ENCODE peak calls at places on chromosomes 1 and 21, in ten cellular contexts. K is HCT116; M is heart left ventricle; L is upper lobe of left lung; P is heart right ventricle; N is CD4-positive, CD25-positive, alpha-beta regulatory T cell; A is K562; F is A549; J is psoas muscle; S is right lobe of liver. Z is an unnamed sample. For H3K4me1, the result is how much of the 10 kb centered on the place peaks cover.

GRCh38 chr21:43712268-43712942 is 6.5 kb upstream of the PDXK start:
- ATAC-seq in S (peak), N (no peak), P (no peak), K (peak), M (peak), J (peak), A (peak), L (peak), F (peak), Z (no peak)

GRCh38 chr1:58803858-58804257 is 20.0 kb upstream of the JUN start:
- ATAC-seq in S (no peak), J (no peak), F (no peak), N (no peak), M (no peak), K (no peak), L (no peak), P (no peak), A (no peak), Z (no peak)

GRCh38 chr1:199851453-199851852 is 176.1 kb upstream of the NR5A2 start:
- ATAC-seq in M (no peak), K (no peak), A (no peak), S (peak), N (no peak), J (no peak), P (no peak), L (no peak), F (no peak), Z (no peak)

GRCh38 chr1:232968965-232969364 is 18.6 kb downstream of the NTPCR start:
- ATAC-seq in N (no peak), P (peak), F (no peak), K (no peak), M (peak), J (peak), L (peak), S (peak), A (no peak), Z (peak)

GRCh38 chr1:235397733-235398132 is 30.5 kb downstream of the TBCE start:
- ATAC-seq in M (no peak), S (no peak), J (no peak), A (no peak), K (no peak), F (peak), P (no peak), L (no peak), N (no peak), Z (no peak)

GRCh38 chr1:193417420-193417819 is 231.0 kb upstream of the B3GALT2 start:
- ATAC-seq in S (no peak), L (no peak), N (peak), K (no peak), M (no peak), A (no peak), P (no peak), J (no peak), F (no peak), Z (no peak)

GRCh38 chr1:227424948-227425347 is 106.7 kb upstream of the CDC42BPA start:
- ATAC-seq in K (no peak), N (no peak), A (no peak), L (no peak), S (no peak), F (no peak), M (peak), P (no peak), J (no peak), Z (no peak)

GRCh38 chr21:44524412-44525371 is 15.3 kb downstream of the KRTAP10-1 start:
- ATAC-seq in M (no peak), K (no peak), A (no peak), F (no peak), J (no peak), N (no peak), P (no peak), S (no peak), L (no peak), Z (no peak)

GRCh38 chr21:33067457-33067856 is 2.5 kb upstream of the OLIG1 start:
- ATAC-seq in S (no peak), A (no peak), M (no peak), F (no peak), K (no peak), N (no peak), J (no peak), L (no peak), P (no peak), Z (no peak)

GRCh38 chr1:198467907-198468306 is 72.6 kb downstream of the ATP6V1G3 start:
- ATAC-seq in L (no peak), A (no peak), J (no peak), N (no peak), K (no peak), M (no peak), P (no peak), S (no peak), F (no peak), Z (no peak)

GRCh38 chr1:89672489-89673183 is 39.7 kb downstream of the LRRC8C start:
- ATAC-seq in K (no peak), A (no peak), J (no peak), N (no peak), F (peak), S (peak), M (no peak), L (no peak), P (no peak), Z (no peak)

GRCh38 chr1:115277276-115277675 is 60.8 kb downstream of the NGF start:
- ATAC-seq in J (no peak), N (no peak), P (no peak), K (no peak), S (no peak), F (no peak), A (no peak), L (no peak), M (peak), Z (no peak)

GRCh38 chr1:6619045-6619444 is 5.5 kb downstream of the PHF13 start:
- ATAC-seq in P (no peak), F (no peak), M (no peak), S (no peak), N (no peak), J (no peak), L (no peak), K (no peak), A (no peak), Z (no peak)

GRCh38 chr1:245901037-245901436 is 606.0 kb downstream of the SMYD3 start:
- ATAC-seq in J (no peak), K (no peak), M (no peak), A (no peak), P (no peak), L (no peak), F (no peak), S (no peak), N (no peak), Z (no peak)

GRCh38 chr1:202293620-202294019 is 48.1 kb downstream of the UBE2T start:
- ATAC-seq in J (no peak), P (no peak), M (no peak), K (no peak), N (no peak), A (no peak), L (no peak), F (no peak), S (no peak), Z (no peak)

GRCh38 chr1:210697185-210697584 is 368.5 kb downstream of the HHAT start:
- ATAC-seq in N (no peak), P (no peak), K (no peak), J (no peak), M (no peak), A (no peak), S (no peak), L (no peak), F (no peak), Z (no peak)

GRCh38 chr21:45041351-45041805 is 33.0 kb upstream of the ADARB1 start:
- ATAC-seq in N (no peak), S (peak), J (peak), A (peak), F (no peak), L (peak), M (peak), K (no peak), P (peak), Z (peak)

GRCh38 chr1:3349161-3349967 is 105.1 kb upstream of the ARHGEF16 start:
- ATAC-seq in J (no peak), F (peak), P (peak), S (no peak), M (peak), K (peak), N (no peak), A (peak), L (no peak), Z (no peak)

GRCh38 chr1:109884242-109884891 is 26.3 kb upstream of the CSF1 start:
- ATAC-seq in N (no peak), J (peak), S (no peak), A (no peak), F (no peak), M (no peak), P (peak), K (no peak), L (no peak), Z (no peak)

GRCh38 chr1:145987926-145988325 is 8.5 kb downstream of the TXNIP start:
- ATAC-seq in N (no peak), A (no peak), K (no peak), P (no peak), F (no peak), S (no peak), M (no peak), J (no peak), L (no peak), Z (no peak)
- H3K4me1 ChIP-seq in N (half or more), A (under half), K (under half), P (half or more), F (under half), S (under half), M (under half), J (under half), L (half or more), Z (under half)

GRCh38 chr1:93079685-93080141 is 630 bp downstream of the MTF2 start:
- ATAC-seq in A (peak), M (peak), K (peak), S (peak), F (peak), N (no peak), L (peak), P (peak), J (peak), Z (no peak)

GRCh38 chr1:93076268-93076667 is 2.8 kb upstream of the MTF2 start:
- ATAC-seq in P (no peak), N (no peak), M (no peak), F (no peak), L (no peak), S (no peak), J (no peak), A (no peak), K (no peak), Z (no peak)

GRCh38 chr1:93081716-93082115 is 2.6 kb downstream of the MTF2 start:
- ATAC-seq in S (no peak), F (no peak), P (no peak), K (no peak), M (no peak), J (no peak), A (no peak), N (no peak), L (no peak), Z (no peak)

GRCh38 chr1:93080424-93080823 is 1.3 kb downstream of the MTF2 start:
- ATAC-seq in J (peak), N (peak), L (peak), F (peak), K (peak), M (no peak), A (peak), S (peak), P (peak), Z (no peak)

DNA sequence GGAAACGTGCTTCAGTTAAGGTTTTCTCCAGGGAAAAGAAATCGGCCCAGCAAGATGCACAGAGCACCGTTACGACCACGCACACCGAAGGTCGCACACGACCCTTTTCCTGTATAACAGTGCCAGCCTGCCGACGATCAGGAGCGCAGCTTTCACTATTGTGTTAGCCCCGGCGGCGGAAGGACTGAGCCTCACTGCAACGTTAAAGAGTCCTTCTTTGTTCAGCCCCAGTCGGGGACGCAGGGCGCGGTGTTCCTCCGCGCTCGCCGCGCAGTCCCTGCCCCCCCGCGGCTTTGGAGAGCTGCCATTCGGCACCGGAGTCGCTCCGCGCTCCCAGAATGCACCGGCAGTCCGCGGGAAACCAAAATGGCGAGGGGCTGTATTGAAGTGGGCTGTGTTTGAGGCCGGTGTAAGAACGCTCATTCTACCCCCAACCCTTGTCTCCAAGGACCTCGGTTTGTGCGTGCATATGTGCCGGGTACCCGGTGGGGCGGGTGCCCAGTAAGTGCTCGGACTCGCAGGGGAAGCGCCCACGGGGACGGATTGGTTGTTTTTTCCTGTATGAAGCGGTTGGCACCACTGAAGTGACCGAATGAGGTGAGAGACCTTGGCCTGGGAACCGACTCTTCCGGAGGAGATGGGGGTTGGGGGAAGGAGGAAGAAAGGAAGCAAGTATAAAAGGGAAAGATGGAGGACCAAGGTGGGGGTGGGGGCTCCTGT is at the start of gene MTF2:
- ATAC-seq in L (peak), F (peak), A (peak), M (peak), S (peak), N (peak), P (peak), J (peak), K (peak), Z (peak)
- H3K4me1 ChIP-seq in L (under half), F (under half), A (under half), M (under half), S (under half), N (under half), P (under half), J (under half), K (under half), Z (under half)

GRCh38 chr1:41657679-41658078 is 173.2 kb upstream of the EDN2 start:
- ATAC-seq in F (no peak), L (no peak), A (no peak), J (no peak), S (no peak), K (no peak), P (no peak), N (no peak), M (no peak), Z (no peak)
- H3K4me1 ChIP-seq in F (under half), L (under half), A (under half), J (under half), S (under half), K (under half), P (under half), N (half or more), M (under half), Z (under half)

GRCh38 chr1:201194046-201194445 is 3.4 kb downstream of the IGFN1 start:
- ATAC-seq in M (no peak), L (no peak), J (no peak), P (no peak), A (no peak), N (no peak), S (no peak), F (no peak), K (no peak), Z (no peak)

GRCh38 chr1:201198598-201198997 is 8.0 kb downstream of the IGFN1 start:
- ATAC-seq in K (no peak), F (no peak), A (peak), M (no peak), J (no peak), P (no peak), N (no peak), S (no peak), L (no peak), Z (no peak)
- H3K4me1 ChIP-seq in K (under half), F (under half), A (under half), M (under half), J (under half), P (under half), N (under half), S (under half), L (under half), Z (under half)

GRCh38 chr1:153611024-153611352 is 1.9 kb downstream of the S100A16 start:
- ATAC-seq in M (no peak), L (peak), J (no peak), N (no peak), K (no peak), A (no peak), P (no peak), F (no peak), S (no peak), Z (no peak)
- H3K4me1 ChIP-seq in M (under half), L (half or more), J (under half), N (under half), K (half or more), A (half or more), P (under half), F (under half), S (under half), Z (half or more)

GRCh38 chr1:108646661-108647269 is 14.1 kb downstream of the HENMT1 start:
- ATAC-seq in L (peak), F (no peak), A (peak), N (peak), J (peak), M (peak), S (peak), K (no peak), P (peak), Z (peak)

GRCh38 chr1:108645479-108646184 is 15.3 kb downstream of the HENMT1 start:
- ATAC-seq in F (no peak), K (no peak), N (no peak), P (no peak), A (peak), S (no peak), M (no peak), L (no peak), J (no peak), Z (no peak)

GRCh38 chr1:108646265-108646660 is 14.6 kb downstream of the HENMT1 start:
- ATAC-seq in F (no peak), L (no peak), M (peak), P (no peak), K (no peak), J (no peak), A (no peak), N (no peak), S (no peak), Z (no peak)

GRCh38 chr1:108644984-108645383 is 15.9 kb downstream of the HENMT1 start:
- ATAC-seq in F (no peak), P (no peak), A (no peak), N (peak), S (no peak), J (no peak), L (no peak), K (no peak), M (no peak), Z (no peak)

DNA sequence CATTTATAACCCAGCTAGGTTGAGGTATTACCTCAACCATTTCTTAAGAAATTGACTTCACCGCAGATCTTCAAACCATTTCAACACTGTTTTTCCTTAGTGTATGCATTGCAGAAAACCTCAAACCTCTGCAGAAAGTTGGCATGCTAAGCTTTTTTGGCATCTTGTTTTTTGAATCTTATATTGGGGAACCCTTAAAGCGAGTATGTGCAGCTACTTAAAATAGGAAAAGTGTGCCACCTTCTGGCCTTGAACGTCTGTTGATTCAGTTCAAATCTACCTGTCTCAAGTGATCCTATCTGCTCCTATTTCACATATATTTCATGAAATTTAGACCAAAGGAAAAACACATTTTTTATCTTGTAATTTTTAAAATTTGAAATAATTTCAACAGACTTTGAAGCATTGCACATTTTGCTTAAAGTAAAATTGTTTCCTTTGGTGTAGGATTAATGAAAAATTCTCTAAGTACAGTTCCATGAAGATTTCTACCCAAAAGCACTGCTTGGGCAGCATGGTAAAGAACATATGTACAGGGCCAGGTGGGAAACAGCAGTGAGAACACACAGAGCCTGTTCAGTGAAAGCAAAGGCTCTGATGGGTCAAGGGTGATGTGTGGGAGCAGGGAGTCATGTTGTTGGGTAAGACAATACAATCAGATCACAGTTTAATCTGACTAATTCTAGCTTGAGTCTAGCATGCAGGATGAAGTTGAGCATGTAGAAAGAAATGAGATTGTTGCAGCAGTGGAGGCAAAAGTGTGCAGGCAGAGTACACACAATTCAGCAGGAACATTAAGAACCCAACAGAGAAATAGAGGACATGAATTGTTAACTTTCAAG is 17.2 kb downstream of the HENMT1 start:
- ATAC-seq in F (peak), N (peak), S (peak), L (peak), J (peak), A (peak), P (peak), K (peak), M (peak), Z (peak)
- H3K4me1 ChIP-seq in F (under half), N (under half), S (under half), L (under half), J (under half), A (under half), P (under half), K (under half), M (under half), Z (under half)

GRCh38 chr1:230459463-230459862 is 33.3 kb upstream of the PGBD5 start:
- ATAC-seq in S (peak), F (no peak), M (no peak), K (no peak), N (no peak), L (peak), J (no peak), A (no peak), P (no peak), Z (no peak)
- H3K4me1 ChIP-seq in S (under half), F (under half), M (under half), K (under half), N (under half), L (under half), J (under half), A (under half), P (under half), Z (under half)

Z was measured in gastroesophageal sphincter.